ENCODE peak calls at places on chromosomes 3 and 15, in six cellular contexts. S, T, U, B, J and O are unnamed samples.

GRCh38 chr3:52359116-52359855 is 43.2 kb downstream of the DNAH1 start:
- DNase-seq in U (no peak), T (no peak), S (no peak), J (no peak), B (no peak), O (no peak)

GRCh38 chr3:112333386-112334334 is 704 bp downstream of the CD200 start:
- DNase-seq in U (peak), J (no peak), S (no peak), T (no peak), B (no peak), O (peak)

GRCh38 chr3:119322021-119322522 is 27.9 kb downstream of the ARHGAP31 start:
- DNase-seq in J (no peak), U (no peak), T (no peak), S (peak), B (no peak), O (no peak)

GRCh38 chr15:83323296-83323711 is 38.8 kb upstream of the BNC1 start:
- DNase-seq in S (peak), J (no peak), B (no peak), T (no peak), U (no peak), O (no peak)

GRCh38 chr3:49998326-49998725 is 58.4 kb downstream of the RBM6 start:
- DNase-seq in T (no peak), S (peak), U (no peak), B (no peak), J (no peak), O (no peak)

GRCh38 chr3:108322352-108322751 is 26.0 kb downstream of the HHLA2 start:
- DNase-seq in J (peak), S (no peak), T (no peak), U (peak), B (no peak), O (no peak)

GRCh38 chr3:171876651-171877272 is 33.6 kb downstream of the TMEM212 start:
- DNase-seq in T (no peak), B (no peak), U (no peak), S (peak), J (no peak), O (peak)

GRCh38 chr3:18438586-18438985 is 13.4 kb upstream of the SATB1 start:
- DNase-seq in B (no peak), J (peak), U (peak), T (peak), S (no peak), O (no peak)

GRCh38 chr15:91946914-91947313 is 93.4 kb downstream of the SLCO3A1 start:
- DNase-seq in T (no peak), U (no peak), S (no peak), B (no peak), J (no peak), O (no peak)

GRCh38 chr15:62288361-62289017 is 123.4 kb upstream of the C2CD4B start:
- DNase-seq in J (no peak), S (no peak), B (peak), T (no peak), U (no peak), O (no peak)

GRCh38 chr3:16927485-16927884 is 42.7 kb downstream of the PLCL2 start:
- DNase-seq in T (no peak), U (peak), S (no peak), B (no peak), J (no peak), O (no peak)

GRCh38 chr3:131795382-131796085 is 239.3 kb downstream of the CPNE4 start:
- DNase-seq in J (no peak), T (no peak), B (no peak), U (no peak), S (peak), O (peak)

GRCh38 chr3:38039101-38039898 is at the start of gene DLEC1:
- DNase-seq in J (peak), T (peak), S (peak), U (peak), B (no peak), O (no peak)

GRCh38 chr15:69548367-69548766 is 95.7 kb downstream of the RPLP1 start:
- DNase-seq in U (no peak), S (no peak), T (no peak), J (no peak), B (no peak), O (no peak)

GRCh38 chr15:38042707-38043445 is 108.4 kb downstream of the TMCO5A start:
- DNase-seq in T (no peak), S (no peak), B (no peak), J (no peak), U (no peak), O (no peak)

GRCh38 chr3:146044046-146044445 is 116.9 kb downstream of the PLOD2 start:
- DNase-seq in S (no peak), B (no peak), J (no peak), U (no peak), T (no peak), O (no peak)

GRCh38 chr3:67376416-67376815 is 278.0 kb downstream of the SUCLG2 start:
- DNase-seq in J (no peak), S (no peak), T (no peak), U (no peak), B (no peak), O (no peak)

GRCh38 chr3:35772364-35773009 is 133.2 kb downstream of the ARPP21 start:
- DNase-seq in B (no peak), S (no peak), J (no peak), T (no peak), U (no peak), O (no peak)

GRCh38 chr3:146026547-146026946 is 134.4 kb downstream of the PLOD2 start:
- DNase-seq in B (no peak), J (no peak), S (no peak), T (no peak), U (no peak), O (no peak)

GRCh38 chr3:133700351-133700750 is 38.6 kb upstream of the TOPBP1 start:
- DNase-seq in T (no peak), B (no peak), J (no peak), S (no peak), U (no peak), O (no peak)